ENCODE peak calls at places on chromosomes 11 and 22, in four cellular contexts. L is aorta, J is NCI-H1092 treated with DMSO at 0.1 percent for 48 hours, G is amniotic stem cell. H is an unnamed sample.

GRCh38 chr22:29272624-29273023 is 4.6 kb downstream of the EWSR1 start:
- DNase-seq in L (no peak), J (no peak), G (no peak), H (no peak)

GRCh38 chr11:44729718-44730117 is 3.0 kb downstream of the TSPAN18 start:
- DNase-seq in L (no peak), J (no peak), G (no peak), H (peak; percentile 27)

GRCh38 chr11:12075822-12076821 is 34.3 kb upstream of the MICAL2 start:
- DNase-seq in L (peak; percentile 87), J (no peak), G (peak; percentile 97), H (peak; percentile 86)

GRCh38 chr22:48867891-48868290 is 959.8 kb downstream of the BRD1 start:
- DNase-seq in L (peak; percentile 35), J (no peak), G (no peak), H (no peak)

GRCh38 chr11:65954771-65955170 is 6.8 kb upstream of the SART1 start:
- DNase-seq in L (no peak), J (no peak), G (no peak), H (peak; percentile 86)

GRCh38 chr11:69371731-69372588 is 78.0 kb downstream of the MYEOV start:
- DNase-seq in L (peak; percentile 65), J (no peak), G (no peak), H (no peak)

GRCh38 chr11:75450826-75451783 is 18.1 kb upstream of the KLHL35 start:
- DNase-seq in L (no peak), J (no peak), G (no peak), H (no peak)

GRCh38 chr11:114426280-114426679 is 13.0 kb upstream of the REXO2 start:
- DNase-seq in L (no peak), J (no peak), G (no peak), H (peak; percentile 15)

GRCh38 chr22:23149743-23150238 is 4.5 kb downstream of the RAB36 start:
- DNase-seq in L (no peak), J (no peak), G (no peak), H (no peak)

GRCh38 chr11:69496202-69496557 is 14.7 kb downstream of the LINC01488 start:
- DNase-seq in L (peak; percentile 71), J (no peak), G (no peak), H (no peak)

GRCh38 chr11:14101388-14101787 is 138.9 kb downstream of the SPON1 start:
- DNase-seq in L (no peak), J (no peak), G (no peak), H (no peak)

GRCh38 chr22:39264344-39265116 is 19.7 kb upstream of the PDGFB start:
- DNase-seq in L (no peak), J (no peak), G (no peak), H (no peak)

GRCh38 chr11:128981254-128981653 is 38.6 kb upstream of the TP53AIP1 start:
- DNase-seq in L (no peak), J (no peak), G (no peak), H (peak; percentile 49)

GRCh38 chr11:110000045-110000502 is 93.1 kb upstream of the ZC3H12C start:
- DNase-seq in L (no peak), J (no peak), G (peak; percentile 56), H (peak; percentile 85)

GRCh38 chr22:45932066-45932465 is 44.9 kb downstream of the WNT7B start:
- DNase-seq in L (no peak), J (no peak), G (peak; percentile 16), H (no peak)

H was measured in bronchial epithelial cell.